ENCODE peak calls at places on chromosomes 11 and 22, in four cellular contexts. O is Peyer's patch; H is CD8-positive, alpha-beta memory T cell; A is heart right ventricle. C is an unnamed sample.

GRCh38 chr11:77276271-77276670 is 25.2 kb downstream of the GDPD4 start:
- DNase-seq in O (no peak), H (no peak), A (no peak), C (peak; percentile 58)

GRCh38 chr22:49815641-49816071 is 12.0 kb downstream of the BRD1 start:
- DNase-seq in O (no peak), H (no peak), A (no peak), C (no peak)

GRCh38 chr11:15663778-15664218 is 549.1 kb downstream of the INSC start:
- DNase-seq in O (no peak), H (no peak), A (no peak), C (no peak)

GRCh38 chr22:50531546-50532352 is 1.9 kb upstream of the TYMP start:
- DNase-seq in O (peak; percentile 79), H (peak; percentile 56), A (peak; percentile 87), C (peak; percentile 84)

GRCh38 chr11:31340903-31341572 is 28.5 kb downstream of the DCDC1 start:
- DNase-seq in O (no peak), H (no peak), A (no peak), C (peak; percentile 50)

GRCh38 chr11:77173494-77173893 is 45.4 kb downstream of the MYO7A start:
- DNase-seq in O (no peak), H (no peak), A (peak; percentile 23), C (no peak)

GRCh38 chr22:40183029-40183581 is 5.4 kb downstream of the TNRC6B start:
- DNase-seq in O (no peak), H (no peak), A (no peak), C (peak; percentile 77)

GRCh38 chr11:108037636-108038035 is 28.9 kb downstream of the CUL5 start:
- DNase-seq in O (no peak), H (no peak), A (no peak), C (peak; percentile 8)

GRCh38 chr11:70167723-70168404 is 35.2 kb upstream of the FADD start:
- DNase-seq in O (no peak), H (no peak), A (no peak), C (no peak)

GRCh38 chr11:33574366-33574765 is 126.3 kb downstream of the C11orf91 start:
- DNase-seq in O (no peak), H (no peak), A (no peak), C (no peak)

GRCh38 chr22:40482391-40482790 is 112.0 kb downstream of the SGSM3 start:
- DNase-seq in O (no peak), H (no peak), A (no peak), C (no peak)

GRCh38 chr11:62444271-62444833 is 25.5 kb downstream of the SCGB1A1 start:
- DNase-seq in O (peak; percentile 57), H (no peak), A (peak; percentile 79), C (no peak)

GRCh38 chr11:35954205-35954604 is 10.3 kb downstream of the LDLRAD3 start:
- DNase-seq in O (no peak), H (no peak), A (no peak), C (no peak)

GRCh38 chr11:88050247-88050646 is 125.0 kb downstream of the RAB38 start:
- DNase-seq in O (no peak), H (no peak), A (no peak), C (no peak)

GRCh38 chr22:39414886-39415285 is 15.3 kb downstream of the TAB1 start:
- DNase-seq in O (no peak), H (no peak), A (peak; percentile 61), C (no peak)

GRCh38 chr11:14622241-14622954 is 21.2 kb upstream of the PDE3B start:
- DNase-seq in O (no peak), H (no peak), A (no peak), C (no peak)

GRCh38 chr22:37703906-37704305 is 7.1 kb downstream of the TRIOBP start:
- DNase-seq in O (no peak), H (no peak), A (no peak), C (no peak)

GRCh38 chr22:37705205-37705604 is 8.4 kb downstream of the TRIOBP start:
- DNase-seq in O (no peak), H (no peak), A (no peak), C (no peak)

GRCh38 chr22:37697540-37697835 is 640 bp downstream of the TRIOBP start:
- DNase-seq in O (no peak), H (no peak), A (no peak), C (no peak)

GRCh38 chr22:37704645-37705044 is 7.8 kb downstream of the TRIOBP start:
- DNase-seq in O (no peak), H (no peak), A (no peak), C (no peak)

DNA sequence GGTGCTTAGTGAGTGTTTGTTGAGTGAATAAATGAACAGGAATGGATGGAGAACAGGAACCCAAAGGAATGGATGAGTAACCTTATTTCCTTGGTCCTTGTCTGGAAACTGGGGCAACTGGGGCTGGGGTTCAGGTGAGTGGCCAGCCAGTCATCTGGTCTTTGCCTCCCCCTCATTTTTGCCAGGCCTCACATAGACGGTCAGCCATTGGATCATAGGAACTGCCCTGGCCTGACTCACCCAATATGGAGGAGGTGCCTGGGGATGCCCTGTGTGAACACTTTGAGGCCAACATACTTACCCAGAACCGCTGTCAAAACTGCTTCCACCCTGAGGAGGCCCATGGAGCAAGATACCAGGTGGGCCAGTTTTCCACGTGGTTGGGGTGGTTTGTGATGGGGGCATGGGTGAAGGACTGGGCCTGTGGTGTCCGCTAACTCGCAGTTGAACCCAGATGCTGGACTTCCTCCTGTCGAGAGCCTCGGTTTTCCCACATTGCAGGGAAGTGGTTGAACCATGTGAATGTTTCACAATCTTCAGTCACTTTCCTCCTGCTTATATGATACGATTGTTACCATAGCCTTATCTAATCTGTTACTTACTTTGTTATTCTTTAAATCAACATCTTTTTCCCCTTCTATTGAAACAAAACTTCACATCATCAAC is 4.4 kb downstream of the TRIOBP start:
- DNase-seq in O (no peak), H (no peak), A (no peak), C (no peak)
- H3K4me1 ChIP-seq in O (no peaks in the 10 kb centered on the region), H (peaks cover 1% of the 10 kb centered on the region), A (peaks cover 8% of the 10 kb centered on the region), C (peaks cover 2% of the 10 kb centered on the region)

GRCh38 chr22:47618180-47618579 is 855.7 kb downstream of the TBC1D22A start:
- DNase-seq in O (no peak), H (no peak), A (no peak), C (no peak)

GRCh38 chr22:47616396-47617020 is 854.1 kb downstream of the TBC1D22A start:
- DNase-seq in O (no peak), H (no peak), A (no peak), C (no peak)

GRCh38 chr22:47618611-47619010 is 856.2 kb downstream of the TBC1D22A start:
- DNase-seq in O (no peak), H (no peak), A (no peak), C (no peak)

GRCh38 chr22:47615051-47615450 is 852.6 kb downstream of the TBC1D22A start:
- DNase-seq in O (no peak), H (no peak), A (no peak), C (no peak)

GRCh38 chr22:47617186-47617585 is 854.7 kb downstream of the TBC1D22A start:
- DNase-seq in O (no peak), H (no peak), A (no peak), C (no peak)
- H3K9me3 ChIP-seq in O (no peaks in the 10 kb centered on the region), H (no peaks in the 10 kb centered on the region), A (no peaks in the 10 kb centered on the region), C (no peaks in the 10 kb centered on the region)

GRCh38 chr11:120659076-120659475 is 147.5 kb downstream of the GRIK4 start:
- DNase-seq in O (no peak), H (no peak), A (no peak), C (no peak)
- H3K4me1 ChIP-seq in O (no peaks in the 10 kb centered on the region), H (no peaks in the 10 kb centered on the region), A (no peaks in the 10 kb centered on the region), C (no peaks in the 10 kb centered on the region)

GRCh38 chr11:54558919-54559318 is 44.9 kb downstream of the OR4C46 start:
- DNase-seq in O (no peak), H (no peak), A (no peak), C (no peak)

GRCh38 chr11:54558407-54558806 is 45.4 kb downstream of the OR4C46 start:
- DNase-seq in O (no peak), H (no peak), A (no peak), C (no peak)
- H3K9me3 ChIP-seq in O (peaks cover 26% of the 10 kb centered on the region), H (no peaks in the 10 kb centered on the region), A (peaks cover 27% of the 10 kb centered on the region), C (no peaks in the 10 kb centered on the region)